ENCODE peak calls at places on chromosomes 4 and X, in five cellular contexts. K is OCI-LY7, P is MM.1S, G is hepatocyte, F is GM23338. E is an unnamed sample.

GRCh38 chr4:28557755-28558154 is 1697.1 kb downstream of the STIM2 start:
- DNase-seq in K (no peak), F (no peak), G (no peak), P (no peak), E (peak; percentile 84)

GRCh38 chr4:1014395-1015167 is 3.2 kb downstream of the FGFRL1 start:
- DNase-seq in F (no peak), P (no peak), G (no peak), K (no peak), E (no peak)

GRCh38 chrX:54808109-54808604 is 612 bp downstream of the MAGED2 start:
- DNase-seq in G (peak; percentile 86), F (peak; percentile 79), P (peak; percentile 10), K (no peak), E (peak; percentile 53)

GRCh38 chr4:2258091-2259035 is 3.5 kb downstream of the MXD4 start:
- DNase-seq in F (no peak), K (no peak), G (no peak), P (no peak), E (no peak)

GRCh38 chr4:149347139-149347538 is 468.5 kb downstream of the IQCM start:
- DNase-seq in F (no peak), K (no peak), G (no peak), P (no peak), E (peak; percentile 67)

GRCh38 chr4:144696376-144696775 is 50.4 kb downstream of the HHIP start:
- DNase-seq in G (no peak), K (no peak), F (no peak), P (no peak), E (no peak)

GRCh38 chr4:36054750-36055467 is 189.4 kb downstream of the ARAP2 start:
- DNase-seq in K (no peak), G (no peak), F (no peak), P (no peak), E (no peak)

GRCh38 chr4:95660719-95661118 is 111.9 kb upstream of the UNC5C start:
- DNase-seq in G (no peak), K (no peak), F (no peak), P (no peak), E (no peak)

GRCh38 chr4:80255374-80256095 is 10.9 kb upstream of the FGF5 start:
- DNase-seq in K (no peak), G (no peak), P (no peak), F (no peak), E (peak; percentile 71)

GRCh38 chr4:185137233-185137925 is 5.7 kb upstream of the SLC25A4 start:
- DNase-seq in K (no peak), G (no peak), P (no peak), F (peak; percentile 24), E (no peak)
- H3K27ac ChIP-seq in K (no peak overlapping the region), G (no peak overlapping the region), P (no peak overlapping the region), F (no peak overlapping the region), E (no peak overlapping the region)

GRCh38 chrX:40496728-40497127 is 84.0 kb upstream of the ATP6AP2 start:
- DNase-seq in P (no peak), F (peak; percentile 59), K (no peak), G (peak; percentile 40), E (peak; percentile 37)

GRCh38 chrX:40501456-40501855 is 79.3 kb upstream of the ATP6AP2 start:
- DNase-seq in F (no peak), P (no peak), K (no peak), G (no peak), E (no peak)

DNA sequence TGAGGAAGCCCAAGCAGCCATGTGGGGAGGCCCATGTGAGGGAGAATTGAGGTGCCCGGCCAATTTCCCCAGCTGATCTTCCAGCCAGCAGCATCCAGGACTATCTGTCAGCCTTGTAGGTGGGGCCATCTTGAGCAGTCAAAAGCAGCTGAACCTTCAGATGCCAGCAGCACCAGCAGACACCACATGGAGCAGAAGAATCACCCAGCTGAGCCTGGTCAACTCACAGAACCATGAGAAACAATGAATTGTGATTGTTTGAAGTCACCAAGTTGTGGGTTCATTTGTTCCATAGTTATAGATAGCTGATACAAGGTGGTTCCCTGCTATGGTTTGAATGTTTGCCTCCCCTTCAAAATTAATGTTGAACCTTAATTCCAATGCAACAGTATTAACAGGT is 85.1 kb upstream of the ATP6AP2 start:
- DNase-seq in K (no peak), G (no peak), P (no peak), F (no peak), E (no peak)
- TF ChIP-seq EZH2phosphoT487 in K (no peak), G (no peak), P (no peak), F (no peak), E (no peak)

GRCh38 chr4:25844957-25845712 is 17.7 kb downstream of the SEL1L3 start:
- DNase-seq in K (no peak), G (no peak), P (no peak), F (no peak), E (no peak)

GRCh38 chr4:25847329-25847728 is 15.5 kb downstream of the SEL1L3 start:
- DNase-seq in P (no peak), F (no peak), G (no peak), K (no peak), E (no peak)

GRCh38 chr4:25845841-25846653 is 16.7 kb downstream of the SEL1L3 start:
- DNase-seq in G (no peak), P (no peak), F (peak; percentile 42), K (no peak), E (no peak)

GRCh38 chr4:25842229-25842840 is 20.5 kb downstream of the SEL1L3 start:
- DNase-seq in P (peak; percentile 80), G (no peak), K (peak; percentile 72), F (peak; percentile 75), E (no peak)

DNA sequence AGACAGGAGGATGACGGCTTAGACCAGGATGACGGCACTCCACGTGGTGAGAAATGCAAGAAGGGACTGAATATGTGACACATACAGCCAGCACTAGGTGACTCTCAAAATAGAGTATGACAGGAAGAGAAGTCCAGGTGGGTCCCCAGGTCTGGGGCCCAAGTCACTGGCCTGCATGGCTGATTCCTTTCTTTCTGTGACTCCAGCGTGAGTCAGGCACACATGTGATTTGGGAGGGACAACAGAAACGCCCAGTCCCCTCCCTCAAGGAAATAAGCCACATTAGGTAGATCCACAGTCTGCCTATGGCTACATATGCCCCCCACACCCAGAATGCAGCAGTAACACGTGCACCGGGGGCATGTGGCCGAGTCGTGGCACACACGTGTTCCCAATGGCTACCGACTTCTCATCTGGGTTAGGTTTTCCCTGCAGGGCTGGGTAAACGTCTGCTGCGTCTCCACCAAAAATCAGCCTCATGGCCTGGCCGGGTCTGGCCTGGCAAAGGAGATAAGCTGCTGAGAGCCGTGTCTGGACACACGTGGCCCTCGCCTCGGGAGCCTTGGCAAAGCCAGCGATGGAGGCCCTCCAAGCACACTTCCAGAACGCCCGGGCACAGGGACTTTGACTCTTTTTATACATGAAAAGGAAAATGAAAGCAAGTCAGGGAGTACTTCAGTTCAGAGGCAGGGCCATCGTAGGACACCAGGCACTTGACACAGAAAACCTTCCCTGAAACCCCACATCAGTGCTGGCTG is 19.3 kb downstream of the SEL1L3 start:
- DNase-seq in P (peak; percentile 77), G (no peak), K (no peak), F (no peak), E (peak; percentile 64)
- H3K4me2 ChIP-seq in P (peak overlapping the region; percentile 88), G (no peak overlapping the region), K (peak overlapping the region; percentile 28), F (no peak overlapping the region), E (peak overlapping the region; percentile 56)

GRCh38 chrX:13775837-13776236 is 41.1 kb downstream of the GPM6B start:
- DNase-seq in K (no peak), P (no peak), G (no peak), F (no peak), E (no peak)
- H3K27ac ChIP-seq in K (no peak overlapping the region), P (no peak overlapping the region), G (no peak overlapping the region), F (no peak overlapping the region), E (no peak overlapping the region)

GRCh38 chrX:17167915-17168314 is 207.1 kb upstream of the NHS start:
- DNase-seq in G (no peak), F (no peak), K (no peak), P (no peak), E (no peak)

GRCh38 chrX:17160971-17161370 is 214.0 kb upstream of the NHS start:
- DNase-seq in G (no peak), P (no peak), K (no peak), F (peak; percentile 40), E (peak; percentile 8)

GRCh38 chrX:17164936-17165335 is 210.1 kb upstream of the NHS start:
- DNase-seq in G (no peak), K (no peak), F (no peak), P (no peak), E (no peak)

GRCh38 chrX:17164079-17164478 is 210.9 kb upstream of the NHS start:
- DNase-seq in G (no peak), F (no peak), K (no peak), P (no peak), E (no peak)

DNA sequence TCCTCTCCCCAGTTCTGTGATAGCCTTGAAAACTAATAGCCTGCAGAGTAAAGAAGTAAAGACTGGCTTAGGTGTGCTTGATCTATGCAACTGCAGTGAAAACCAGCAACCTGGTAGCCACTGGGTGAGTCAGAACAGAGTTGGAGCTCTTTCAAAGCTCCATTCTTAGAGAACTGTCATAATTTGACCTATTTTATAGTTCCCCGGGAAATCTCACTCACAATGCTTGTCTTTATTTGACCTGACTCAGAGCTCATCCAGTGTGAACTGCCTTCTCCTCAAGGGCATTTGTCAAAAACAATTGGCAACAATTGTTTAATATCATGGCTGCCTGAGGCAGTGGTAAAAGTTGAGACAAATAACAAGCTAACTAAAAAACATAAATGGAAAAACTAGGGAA is 213.0 kb upstream of the NHS start:
- DNase-seq in G (no peak), F (no peak), P (no peak), K (no peak), E (no peak)
- TF ChIP-seq EZH2phosphoT487 in G (no peak), F (no peak), P (no peak), K (no peak), E (no peak)

GRCh38 chr4:72507167-72507566 is 61.9 kb downstream of the ADAMTS3 start:
- DNase-seq in K (no peak), F (no peak), G (no peak), P (no peak), E (no peak)
- H3K4me2 ChIP-seq in K (no peak overlapping the region), F (no peak overlapping the region), G (no peak overlapping the region), P (no peak overlapping the region), E (no peak overlapping the region)

DNA sequence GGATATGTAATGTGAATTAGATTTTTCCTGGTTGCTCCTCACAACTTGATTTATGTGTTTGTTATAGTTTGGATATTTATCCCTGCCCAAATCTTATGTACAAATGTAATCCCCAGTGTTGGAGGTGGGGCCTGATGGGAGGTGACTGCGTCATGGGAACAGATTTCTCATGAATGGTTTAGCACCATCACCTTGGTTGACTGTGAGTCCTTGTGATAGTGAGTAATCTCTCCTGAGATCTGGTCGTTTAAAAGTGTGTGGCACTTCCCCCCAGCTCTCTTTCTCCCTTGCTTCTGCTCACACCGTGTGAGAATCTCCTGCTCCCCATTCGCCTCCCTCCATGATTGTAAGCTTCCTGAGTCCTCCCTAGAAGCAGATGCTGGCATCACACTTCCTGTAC is 2.2 kb downstream of the MID2 start:
- DNase-seq in G (no peak), F (no peak), P (no peak), K (no peak), E (peak; percentile 10)
- H3K27ac ChIP-seq in G (no peak overlapping the region), F (no peak overlapping the region), P (no peak overlapping the region), K (no peak overlapping the region), E (peak overlapping the region; percentile 87)

GRCh38 chr4:111639876-111640275 is 505.4 kb upstream of the FAM241A start:
- DNase-seq in G (peak; percentile 34), P (no peak), F (no peak), K (no peak), E (peak; percentile 84)
- TF ChIP-seq EZH2phosphoT487 in G (no peak), P (no peak), F (no peak), K (no peak), E (no peak)

DNA sequence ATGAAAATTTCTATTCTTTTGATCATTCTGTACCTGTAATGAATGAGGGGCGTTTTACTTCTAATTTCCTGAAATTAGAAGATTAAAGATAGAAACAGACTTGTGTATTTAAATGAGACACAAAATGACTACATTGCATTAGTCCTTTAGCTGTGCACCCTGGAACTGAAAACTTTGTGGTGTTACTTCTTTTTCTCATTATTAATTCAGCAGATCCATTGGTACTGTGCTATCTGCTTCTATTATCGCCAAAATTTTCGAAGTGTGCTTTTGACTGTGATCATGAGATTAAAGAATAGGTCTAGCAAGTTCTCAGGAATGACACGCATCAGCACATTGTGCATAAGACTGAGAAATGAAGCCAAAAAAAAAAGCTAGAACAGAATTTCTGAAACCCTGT is 1938.9 kb upstream of the TENM3 start:
- DNase-seq in P (no peak), G (no peak), K (no peak), F (no peak), E (no peak)
- H3K4me2 ChIP-seq in P (no peak overlapping the region), G (no peak overlapping the region), K (no peak overlapping the region), F (no peak overlapping the region), E (no peak overlapping the region)